ENCODE peak calls at places on chromosomes 6 and 20, in ten cellular contexts. C, I, U, R, Q, F, O, P, S and L are unnamed samples.

GRCh38 chr20:24957326-24957996 is 8.4 kb downstream of the CST7 start:
- DNase-seq in C (no peak), I (no peak), U (no peak), R (no peak), Q (no peak), F (no peak), O (no peak), P (no peak), S (no peak), L (no peak)

GRCh38 chr6:23531666-23532065 is 594.3 kb upstream of the NRSN1 start:
- DNase-seq in C (no peak), I (no peak), U (no peak), R (no peak), Q (no peak), F (no peak), O (no peak), P (no peak), S (no peak), L (no peak)

GRCh38 chr6:138593100-138593877 is 94.0 kb upstream of the NHSL1 start:
- DNase-seq in C (peak; percentile 96), I (peak; percentile 7), U (no peak), R (no peak), Q (peak; percentile 95), F (peak; percentile 95), O (no peak), P (no peak), S (peak; percentile 46), L (no peak)

GRCh38 chr20:1101533-1101932 is 16.9 kb upstream of the PSMF1 start:
- DNase-seq in C (no peak), I (no peak), U (no peak), R (no peak), Q (no peak), F (no peak), O (no peak), P (no peak), S (no peak), L (no peak)

GRCh38 chr6:23181301-23182110 is 612.1 kb downstream of the HDGFL1 start:
- DNase-seq in C (no peak), I (no peak), U (peak; percentile 69), R (no peak), Q (no peak), F (no peak), O (no peak), P (no peak), S (no peak), L (no peak)

GRCh38 chr6:40954446-40955180 is 84.4 kb downstream of the UNC5CL start:
- DNase-seq in C (no peak), I (no peak), U (no peak), R (no peak), Q (no peak), F (no peak), O (no peak), P (no peak), S (no peak), L (no peak)

GRCh38 chr20:50824137-50824536 is 29.3 kb downstream of the BCAS4 start:
- DNase-seq in C (no peak), I (peak; percentile 8), U (no peak), R (no peak), Q (peak; percentile 80), F (peak; percentile 26), O (no peak), P (no peak), S (no peak), L (no peak)

GRCh38 chr20:20680991-20681508 is 31.4 kb downstream of the RALGAPA2 start:
- DNase-seq in C (no peak), I (no peak), U (no peak), R (no peak), Q (no peak), F (no peak), O (no peak), P (no peak), S (no peak), L (no peak)

GRCh38 chr6:31356216-31356945 is 598 bp downstream of the HLA-B start:
- DNase-seq in C (peak; percentile 40), I (no peak), U (no peak), R (peak; percentile 24), Q (peak; percentile 23), F (peak; percentile 44), O (no peak), P (no peak), S (peak; percentile 69), L (no peak)

GRCh38 chr6:48834706-48835105 is 628.3 kb downstream of the MMUT start:
- DNase-seq in C (peak; percentile 11), I (no peak), U (no peak), R (no peak), Q (peak; percentile 18), F (no peak), O (no peak), P (no peak), S (no peak), L (no peak)

GRCh38 chr6:12012231-12012565 is at the start of gene HIVEP1:
- DNase-seq in C (no peak), I (no peak), U (no peak), R (no peak), Q (peak; percentile 15), F (no peak), O (no peak), P (peak; percentile 25), S (no peak), L (no peak)

GRCh38 chr6:99269207-99269606 is 80.3 kb downstream of the FAXC start:
- DNase-seq in C (no peak), I (no peak), U (no peak), R (no peak), Q (no peak), F (no peak), O (no peak), P (no peak), S (no peak), L (no peak)

GRCh38 chr6:56244528-56245253 is 2.7 kb downstream of the COL21A1 start:
- DNase-seq in C (no peak), I (no peak), U (no peak), R (no peak), Q (no peak), F (no peak), O (no peak), P (no peak), S (no peak), L (no peak)

GRCh38 chr6:26158581-26159416 is 71.6 kb downstream of the HFE start:
- DNase-seq in C (peak; percentile 77), I (no peak), U (peak; percentile 69), R (peak; percentile 51), Q (peak; percentile 49), F (peak; percentile 67), O (no peak), P (peak; percentile 54), S (peak; percentile 84), L (peak; percentile 81)

GRCh38 chr6:77072694-77073409 is 390.4 kb downstream of the HTR1B start:
- DNase-seq in C (no peak), I (no peak), U (no peak), R (no peak), Q (no peak), F (no peak), O (no peak), P (no peak), S (no peak), L (no peak)